ENCODE peak calls at places on chromosomes 12 and 14, in seven cellular contexts. L, M, R, I, K, A and Y are unnamed samples.

GRCh38 chr14:68337279-68337678 is 455.6 kb downstream of the ZFP36L1 start:
- DNase-seq in L (no peak), M (no peak), R (no peak), I (no peak), K (no peak), A (no peak), Y (no peak)

GRCh38 chr12:21938879-21939278 is 2.3 kb downstream of the ABCC9 start:
- DNase-seq in L (no peak), M (no peak), R (no peak), I (no peak), K (no peak), A (no peak), Y (no peak)

GRCh38 chr12:6959376-6960290 is 8.5 kb downstream of the PTPN6 start:
- DNase-seq in L (no peak), M (peak; percentile 30), R (peak; percentile 25), I (no peak), K (no peak), A (no peak), Y (no peak)

GRCh38 chr12:117125275-117125613 is 26.0 kb upstream of the TESC start:
- DNase-seq in L (no peak), M (no peak), R (no peak), I (no peak), K (no peak), A (no peak), Y (no peak)

GRCh38 chr12:2551097-2551496 is 243.7 kb upstream of the FKBP4 start:
- DNase-seq in L (no peak), M (no peak), R (no peak), I (no peak), K (no peak), A (no peak), Y (no peak)

GRCh38 chr12:77925536-77926108 is 94.9 kb downstream of the NAV3 start:
- DNase-seq in L (peak; percentile 39), M (peak; percentile 44), R (peak; percentile 78), I (peak; percentile 70), K (peak; percentile 80), A (peak; percentile 97), Y (no peak)

GRCh38 chr12:109020750-109021380 is at the start of gene SVOP:
- DNase-seq in L (peak; percentile 90), M (peak; percentile 53), R (peak; percentile 90), I (peak; percentile 28), K (peak; percentile 81), A (peak; percentile 85), Y (peak; percentile 16)

GRCh38 chr12:86196465-86196864 is 59.7 kb downstream of the MGAT4C start:
- DNase-seq in L (no peak), M (no peak), R (no peak), I (no peak), K (no peak), A (no peak), Y (no peak)

GRCh38 chr14:37844614-37845013 is 249.2 kb downstream of the TTC6 start:
- DNase-seq in L (no peak), M (no peak), R (no peak), I (no peak), K (no peak), A (no peak), Y (no peak)

GRCh38 chr14:39267592-39268112 is 33.9 kb downstream of the MIA2 start:
- DNase-seq in L (no peak), M (no peak), R (no peak), I (no peak), K (no peak), A (no peak), Y (no peak)

GRCh38 chr12:56020437-56021189 is at the start of gene IKZF4:
- DNase-seq in L (peak; percentile 42), M (no peak), R (peak; percentile 47), I (peak; percentile 82), K (no peak), A (peak; percentile 64), Y (no peak)

GRCh38 chr12:91622981-91623380 is 440.4 kb upstream of the DCN start:
- DNase-seq in L (no peak), M (no peak), R (no peak), I (no peak), K (no peak), A (no peak), Y (no peak)

GRCh38 chr12:27772328-27773049 is 7.5 kb upstream of the KLHL42 start:
- DNase-seq in L (no peak), M (no peak), R (no peak), I (no peak), K (no peak), A (no peak), Y (no peak)

GRCh38 chr12:26058308-26058707 is 66.5 kb downstream of the BHLHE41 start:
- DNase-seq in L (no peak), M (no peak), R (no peak), I (no peak), K (no peak), A (no peak), Y (no peak)

GRCh38 chr14:76810953-76811400 is 1.7 kb downstream of the ANGEL1 start:
- DNase-seq in L (no peak), M (peak; percentile 50), R (no peak), I (no peak), K (peak; percentile 12), A (peak; percentile 66), Y (no peak)

GRCh38 chr12:67068773-67069450 is 200.2 kb upstream of the CAND1 start:
- DNase-seq in L (peak; percentile 50), M (peak; percentile 59), R (peak; percentile 27), I (peak; percentile 27), K (peak; percentile 85), A (peak; percentile 25), Y (no peak)

GRCh38 chr14:60753264-60754126 is 18.9 kb downstream of the MNAT1 start:
- DNase-seq in L (no peak), M (peak; percentile 79), R (no peak), I (no peak), K (no peak), A (no peak), Y (peak; percentile 45)

DNA sequence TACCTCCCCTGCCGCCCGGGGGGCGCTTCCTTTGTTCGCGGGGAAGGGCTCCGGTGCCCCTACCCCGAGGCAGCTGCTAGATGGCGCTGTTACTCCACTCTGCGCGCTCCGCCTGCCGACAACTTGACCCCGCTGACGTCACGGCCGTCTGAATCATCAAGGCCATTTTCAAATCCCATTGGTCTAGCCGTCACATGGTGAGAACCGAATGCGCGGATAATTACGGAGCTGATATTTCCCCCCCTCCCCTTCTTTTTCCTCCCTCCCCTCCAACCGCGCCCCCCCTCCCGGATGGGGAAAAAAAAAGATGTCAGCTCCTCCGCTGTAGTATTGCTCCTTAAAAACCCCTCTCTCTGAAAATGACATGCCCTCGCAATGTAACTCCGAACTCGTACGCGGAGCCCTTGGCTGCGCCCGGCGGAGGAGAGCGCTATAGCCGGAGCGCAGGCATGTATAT is at the start of gene HOXC10:
- DNase-seq in L (peak; percentile 64), M (peak; percentile 91), R (peak; percentile 79), I (peak; percentile 85), K (peak; percentile 92), A (peak; percentile 73), Y (peak; percentile 76)
- TF ChIP-seq CTCF in L (peak; percentile 66), M (peak; percentile 93), R (peak; percentile 21), I (peak; percentile 61), K (peak; percentile 72), A (peak; percentile 38), Y (peak; percentile 45)

DNA sequence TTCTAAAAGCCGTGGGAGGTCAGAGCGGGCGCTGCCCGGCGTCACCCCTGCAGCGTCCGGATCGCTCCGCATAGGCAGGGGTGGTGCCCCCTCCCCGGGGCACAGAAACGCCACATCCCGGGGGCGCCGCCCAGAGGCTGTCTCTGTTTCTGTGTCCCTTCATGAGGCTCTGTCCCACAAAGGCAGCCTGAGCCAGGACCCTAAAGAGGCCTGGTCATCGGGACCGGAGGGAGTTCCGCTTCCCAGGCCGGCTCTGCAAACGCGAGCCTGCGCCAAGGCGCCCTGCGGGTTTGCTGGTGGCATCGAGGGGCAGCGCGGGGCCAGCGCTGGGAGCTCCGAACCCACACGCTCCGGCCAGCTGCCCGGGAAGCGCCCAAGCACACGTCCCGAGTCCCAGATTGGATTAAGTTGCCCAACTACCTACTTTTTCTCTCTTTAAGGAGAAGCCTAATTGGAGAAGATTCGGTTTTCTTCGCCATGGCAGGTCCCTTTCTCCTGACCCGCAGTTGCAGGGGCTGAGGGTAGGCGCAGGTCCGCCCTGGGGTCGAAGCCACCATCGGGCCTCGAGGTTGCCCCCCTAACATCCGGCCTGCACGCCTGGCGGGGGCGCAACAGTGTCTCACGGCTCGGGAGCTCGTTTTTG is 421.7 kb downstream of the VRK1 start:
- DNase-seq in L (peak; percentile 28), M (peak; percentile 27), R (no peak), I (no peak), K (no peak), A (no peak), Y (peak; percentile 21)
- TF ChIP-seq CTCF in L (peak; percentile 29), M (no peak), R (no peak), I (no peak), K (no peak), A (no peak), Y (no peak)

GRCh38 chr12:104827587-104827986 is 130.5 kb downstream of the SLC41A2 start:
- DNase-seq in L (no peak), M (no peak), R (no peak), I (no peak), K (no peak), A (peak; percentile 17), Y (no peak)
- TF ChIP-seq CTCF in L (no peak), M (no peak), R (peak; percentile 24), I (no peak), K (no peak), A (peak; percentile 41), Y (peak; percentile 34)

GRCh38 chr12:57584050-57584449 is 6.9 kb upstream of the PIP4K2C start:
- DNase-seq in L (no peak), M (no peak), R (no peak), I (no peak), K (no peak), A (no peak), Y (no peak)
- TF ChIP-seq CTCF in L (no peak), M (no peak), R (no peak), I (no peak), K (no peak), A (no peak), Y (no peak)

GRCh38 chr12:49020441-49020840 is 1.9 kb upstream of the PRKAG1 start:
- DNase-seq in L (no peak), M (peak; percentile 29), R (peak; percentile 19), I (peak; percentile 20), K (no peak), A (no peak), Y (no peak)

GRCh38 chr12:49021292-49021915 is 2.8 kb upstream of the PRKAG1 start:
- DNase-seq in L (no peak), M (peak; percentile 22), R (no peak), I (no peak), K (no peak), A (no peak), Y (no peak)

GRCh38 chr12:49019120-49019430 is 499 bp upstream of the PRKAG1 start:
- DNase-seq in L (no peak), M (no peak), R (peak; percentile 17), I (no peak), K (no peak), A (no peak), Y (no peak)

GRCh38 chr12:49018282-49019119 is at the start of gene PRKAG1:
- DNase-seq in L (peak; percentile 90), M (peak; percentile 99), R (peak; percentile 97), I (peak; percentile 94), K (peak; percentile 92), A (peak; percentile 98), Y (peak; percentile 97)

GRCh38 chr12:49019435-49020317 is 1.1 kb upstream of the PRKAG1 start:
- DNase-seq in L (no peak), M (peak; percentile 79), R (peak; percentile 31), I (peak; percentile 22), K (peak; percentile 46), A (peak; percentile 38), Y (peak; percentile 43)
- TF ChIP-seq CTCF in L (peak; percentile 35), M (peak; percentile 43), R (peak; percentile 18), I (no peak), K (peak; percentile 14), A (peak; percentile 43), Y (no peak)